ENCODE peak calls at places on chromosomes 13 and 19, in four cellular contexts. R, Q, T and N are unnamed samples.

GRCh38 chr13:27621366-27622101 is at the start of gene POLR1D:
- DNase-seq in T (peak), R (peak), Q (peak), N (no peak)

GRCh38 chr13:23510979-23511735 is 59.1 kb upstream of the TNFRSF19 start:
- DNase-seq in T (no peak), R (no peak), Q (no peak), N (peak)

GRCh38 chr13:36820222-36820621 is 1.2 kb downstream of the RFXAP start:
- DNase-seq in Q (no peak), R (no peak), T (no peak), N (no peak)

GRCh38 chr13:76326343-76326742 is 559.9 kb downstream of the KCTD12 start:
- DNase-seq in T (no peak), R (no peak), Q (no peak), N (no peak)

GRCh38 chr13:61136515-61136914 is 279.1 kb downstream of the PCDH20 start:
- DNase-seq in T (no peak), Q (no peak), R (no peak), N (no peak)

GRCh38 chr19:13063461-13064091 is 39.1 kb downstream of the LYL1 start:
- DNase-seq in T (no peak), Q (no peak), R (no peak), N (no peak)

GRCh38 chr19:31572671-31573298 is 223.5 kb upstream of the TSHZ3 start:
- DNase-seq in Q (no peak), R (no peak), T (no peak), N (no peak)

GRCh38 chr13:46119883-46120614 is 15.2 kb upstream of the CPB2 start:
- DNase-seq in Q (peak), T (no peak), R (no peak), N (peak)

GRCh38 chr19:28502879-28503734 is 709.8 kb downstream of the UQCRFS1 start:
- DNase-seq in Q (no peak), T (no peak), R (no peak), N (no peak)

GRCh38 chr19:16825312-16826168 is 3.7 kb upstream of the SIN3B start:
- DNase-seq in R (no peak), T (peak), Q (peak), N (peak)